ENCODE peak calls at places on chromosomes 6 and 20, in four cellular contexts. T, W, I and O are unnamed samples.

GRCh38 chr6:47479874-47480273 is 2.3 kb downstream of the CD2AP start:
- DNase-seq in I (no peak), T (no peak), W (no peak), O (no peak)

GRCh38 chr6:152454003-152454402 is 183.2 kb downstream of the SYNE1 start:
- DNase-seq in W (no peak), I (no peak), T (no peak), O (no peak)

GRCh38 chr6:1208876-1209275 is 103.0 kb upstream of the FOXQ1 start:
- DNase-seq in T (no peak), I (no peak), W (peak; percentile 67), O (peak; percentile 62)

GRCh38 chr6:28257042-28257441 is 2.1 kb upstream of the NKAPL start:
- DNase-seq in I (no peak), T (no peak), W (no peak), O (no peak)

GRCh38 chr20:24781061-24781980 is 167.7 kb upstream of the CST7 start:
- DNase-seq in T (no peak), I (no peak), W (peak; percentile 31), O (peak; percentile 69)

GRCh38 chr20:19259182-19259591 is 46.7 kb downstream of the SLC24A3 start:
- DNase-seq in I (no peak), W (no peak), T (no peak), O (no peak)

GRCh38 chr6:153170511-153170910 is 39.4 kb upstream of the RGS17 start:
- DNase-seq in W (peak; percentile 20), I (no peak), T (no peak), O (no peak)

GRCh38 chr20:17870063-17870740 is 98.4 kb downstream of the SNX5 start:
- DNase-seq in T (no peak), I (no peak), W (no peak), O (no peak)

GRCh38 chr6:137237413-137238170 is 18.4 kb upstream of the IFNGR1 start:
- DNase-seq in I (no peak), W (peak; percentile 91), T (no peak), O (peak; percentile 90)

GRCh38 chr6:158818580-158819212 is 472 bp downstream of the EZR start:
- DNase-seq in T (peak; percentile 57), W (peak; percentile 54), I (peak; percentile 77), O (peak; percentile 86)

GRCh38 chr6:109236140-109237081 is 141.1 kb downstream of the CEP57L1 start:
- DNase-seq in W (no peak), I (peak; percentile 72), T (no peak), O (no peak)

GRCh38 chr20:51612896-51613295 is 70.4 kb upstream of the NFATC2 start:
- DNase-seq in I (no peak), W (no peak), T (no peak), O (no peak)

GRCh38 chr6:14567842-14568241 is 450.3 kb downstream of the CD83 start:
- DNase-seq in I (no peak), W (no peak), T (no peak), O (no peak)

GRCh38 chr6:144675231-144675861 is 390.2 kb downstream of the UTRN start:
- DNase-seq in I (peak; percentile 56), T (no peak), W (no peak), O (peak; percentile 53)

GRCh38 chr20:9551808-9552550 is 37.6 kb downstream of the LAMP5 start:
- DNase-seq in T (no peak), I (no peak), W (no peak), O (no peak)

GRCh38 chr6:105058316-105058715 is 101.4 kb downstream of the LIN28B start:
- DNase-seq in T (no peak), W (no peak), I (no peak), O (no peak)

GRCh38 chr6:28725890-28726348 is 197.9 kb downstream of the TRIM27 start:
- DNase-seq in I (no peak), T (no peak), W (no peak), O (peak; percentile 12)

GRCh38 chr20:6044102-6044501 is 9.8 kb downstream of the LRRN4 start:
- DNase-seq in I (no peak), W (no peak), T (no peak), O (no peak)

DNA sequence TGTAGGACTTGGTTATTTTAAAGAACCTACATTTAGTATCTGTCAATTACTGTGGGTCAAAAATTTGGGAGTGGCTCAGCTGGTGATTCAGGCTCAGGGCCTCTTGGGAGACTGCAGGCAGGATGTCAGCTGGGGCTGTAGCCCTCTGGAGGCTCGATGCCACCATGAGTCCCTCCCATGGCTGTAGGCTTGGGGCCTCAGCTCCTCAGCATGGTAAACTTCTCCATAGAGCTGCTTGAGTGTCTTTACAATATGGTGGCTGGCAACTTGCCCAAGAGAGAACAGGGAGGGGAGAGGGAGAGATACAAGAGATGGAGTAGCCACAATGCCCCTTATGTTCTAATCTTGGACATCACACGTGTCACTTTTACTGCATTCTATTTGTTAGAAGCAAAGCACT is 470.4 kb downstream of the CDH26 start:
- DNase-seq in T (no peak), W (no peak), I (no peak), O (no peak)
- H3K27me3 ChIP-seq in T (no peaks in the 10 kb centered on the region), W (no peaks in the 10 kb centered on the region), I (no peaks in the 10 kb centered on the region), O (no peaks in the 10 kb centered on the region)

GRCh38 chr6:24227556-24227955 is 101.5 kb downstream of the NRSN1 start:
- DNase-seq in W (no peak), T (no peak), I (no peak), O (no peak)

GRCh38 chr6:24231578-24231977 is 105.6 kb downstream of the NRSN1 start:
- DNase-seq in T (no peak), I (no peak), W (no peak), O (no peak)

GRCh38 chr6:24229694-24230093 is 103.7 kb downstream of the NRSN1 start:
- DNase-seq in I (no peak), W (no peak), T (no peak), O (no peak)

GRCh38 chr6:24225838-24226237 is 99.8 kb downstream of the NRSN1 start:
- DNase-seq in I (no peak), T (no peak), W (no peak), O (no peak)

DNA sequence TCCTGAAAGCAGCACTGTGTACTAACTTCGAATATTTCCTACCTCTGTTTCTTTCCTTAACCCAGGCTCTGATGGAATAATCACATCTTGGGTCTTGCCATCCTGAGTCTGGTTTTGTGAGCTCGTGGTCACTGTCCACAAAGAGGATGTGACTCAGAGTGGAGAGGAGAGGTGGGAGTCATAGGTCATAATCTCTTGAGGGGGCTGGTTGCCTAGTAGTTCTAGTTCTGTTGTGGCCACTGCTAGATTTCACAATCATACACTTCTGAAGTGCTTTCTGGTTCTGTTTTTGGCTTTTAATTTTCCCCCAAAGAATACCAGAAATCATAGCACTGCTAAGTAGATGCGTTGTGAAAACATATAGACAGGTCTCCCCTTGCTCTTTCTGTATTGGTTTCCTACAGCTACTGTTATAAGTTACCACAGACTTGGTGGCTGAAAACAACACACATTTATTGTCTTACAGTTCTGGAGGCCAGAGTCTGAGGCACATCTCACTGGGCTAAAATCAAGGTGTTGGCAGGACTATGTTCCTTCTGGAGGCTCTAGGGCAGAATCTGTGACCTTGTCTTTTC is 102.8 kb downstream of the NRSN1 start:
- DNase-seq in W (no peak), I (no peak), T (no peak), O (peak; percentile 34)
- H3K27me3 ChIP-seq in W (no peaks in the 10 kb centered on the region), I (no peaks in the 10 kb centered on the region), T (no peaks in the 10 kb centered on the region), O (no peaks in the 10 kb centered on the region)

DNA sequence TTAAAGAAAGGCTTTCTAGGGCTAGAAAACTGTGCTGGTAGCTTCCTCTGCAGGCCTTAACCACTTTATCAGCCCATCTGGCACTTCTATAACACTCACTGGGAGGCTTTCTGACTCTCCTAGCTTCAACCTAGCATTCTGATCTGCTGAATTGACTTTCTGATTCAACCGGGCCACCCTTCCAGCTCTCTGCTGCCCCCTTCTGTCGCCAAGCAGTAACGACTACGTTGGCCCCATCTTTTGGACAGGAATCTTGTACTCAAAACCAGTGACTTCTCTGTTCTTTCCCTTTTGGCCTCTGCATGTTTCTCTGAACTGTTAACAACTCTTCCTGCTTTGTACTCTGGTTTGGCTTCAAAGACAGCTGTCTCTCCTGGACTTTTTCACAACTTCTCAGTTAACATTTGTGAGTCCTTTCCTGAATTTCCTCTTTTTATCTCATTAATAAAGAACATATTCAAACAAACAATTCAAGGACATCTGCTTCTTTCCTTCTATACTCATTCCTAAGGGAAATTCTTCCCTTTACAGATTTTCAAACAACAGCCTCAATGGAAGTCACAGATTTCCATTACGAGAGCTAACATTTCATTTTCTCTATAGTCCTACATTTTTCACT is 43.9 kb upstream of the FAM135A start:
- DNase-seq in I (peak; percentile 71), T (peak; percentile 28), W (peak; percentile 57), O (peak; percentile 78)
- H3K27me3 ChIP-seq in I (no peaks in the 10 kb centered on the region), T (no peaks in the 10 kb centered on the region), W (no peaks in the 10 kb centered on the region), O (peaks cover 42% of the 10 kb centered on the region)

GRCh38 chr20:32031007-32031958 is 20.8 kb upstream of the HCK start:
- DNase-seq in I (peak; percentile 84), T (peak; percentile 36), W (peak; percentile 71), O (peak; percentile 91)
- H3K27me3 ChIP-seq in I (peaks cover 9% of the 10 kb centered on the region), T (no peaks in the 10 kb centered on the region), W (peaks cover 16% of the 10 kb centered on the region), O (peaks cover 90% of the 10 kb centered on the region)

GRCh38 chr20:37574199-37574890 is 46.7 kb upstream of the BLCAP start:
- DNase-seq in I (no peak), T (no peak), W (no peak), O (no peak)
- H3K27me3 ChIP-seq in I (no peaks in the 10 kb centered on the region), T (peaks cover 3% of the 10 kb centered on the region), W (peaks cover 28% of the 10 kb centered on the region), O (peaks cover 61% of the 10 kb centered on the region)

GRCh38 chr6:157233686-157234085 is 89.6 kb downstream of the TMEM242 start:
- DNase-seq in T (no peak), W (no peak), I (no peak), O (no peak)
- H3K27me3 ChIP-seq in T (peaks cover 4% of the 10 kb centered on the region), W (peaks cover 19% of the 10 kb centered on the region), I (no peaks in the 10 kb centered on the region), O (peaks cover 6% of the 10 kb centered on the region)